ENCODE peak calls at places on chromosomes 5 and 9, in ten cellular contexts. P is mucosa of gallbladder; F is amniotic stem cell; Z is sciatic nerve; V is amygdala; J is pons; Y is activated CD8-positive, alpha-beta memory T cell treated with anti-CD3 and anti-CD28 coated beads for 1 hour; M is breast epithelium; C is cardiac septum; K is AG20443. G is an unnamed sample.

GRCh38 chr5:95113489-95113888 is 171.4 kb downstream of the MCTP1 start:
- DNase-seq in P (no peak), F (peak; percentile 27), Z (no peak), V (no peak), J (no peak), Y (no peak), M (no peak), C (no peak), K (no peak), G (no peak)

GRCh38 chr5:95857185-95857945 is 34.8 kb upstream of the GLRX start:
- DNase-seq in P (peak; percentile 83), F (no peak), Z (peak; percentile 76), V (peak; percentile 23), J (no peak), Y (no peak), M (peak; percentile 65), C (no peak), K (no peak), G (peak; percentile 81)

GRCh38 chr5:50968296-50969206 is 302.1 kb downstream of the PARP8 start:
- DNase-seq in P (no peak), F (no peak), Z (no peak), V (no peak), J (no peak), Y (no peak), M (no peak), C (no peak), K (no peak), G (no peak)

GRCh38 chr9:114149181-114149580 is 6.2 kb upstream of the COL27A1 start:
- DNase-seq in P (no peak), F (no peak), Z (no peak), V (no peak), J (no peak), Y (no peak), M (no peak), C (no peak), K (no peak), G (no peak)

GRCh38 chr5:52077941-52078825 is 694.9 kb downstream of the ISL1 start:
- DNase-seq in P (no peak), F (no peak), Z (no peak), V (no peak), J (peak; percentile 15), Y (no peak), M (no peak), C (no peak), K (no peak), G (no peak)

GRCh38 chr5:64330728-64331231 is 165.1 kb downstream of the RNF180 start:
- DNase-seq in P (no peak), F (no peak), Z (no peak), V (no peak), J (no peak), Y (no peak), M (no peak), C (peak; percentile 77), K (no peak), G (peak; percentile 22)

GRCh38 chr5:139342423-139342723 is 719 bp downstream of the PAIP2 start:
- DNase-seq in P (no peak), F (no peak), Z (no peak), V (no peak), J (no peak), Y (peak; percentile 54), M (no peak), C (no peak), K (no peak), G (no peak)

GRCh38 chr9:30172206-30172605 is 2212.2 kb upstream of the ACO1 start:
- DNase-seq in P (no peak), F (no peak), Z (no peak), V (no peak), J (no peak), Y (no peak), M (no peak), C (no peak), K (no peak), G (no peak)

GRCh38 chr5:141779642-141780041 is 97.6 kb upstream of the ARAP3 start:
- DNase-seq in P (no peak), F (no peak), Z (peak; percentile 65), V (no peak), J (no peak), Y (no peak), M (peak; percentile 18), C (no peak), K (no peak), G (no peak)

GRCh38 chr5:175870820-175871447 is 444 bp upstream of the CPLX2 start:
- DNase-seq in P (no peak), F (no peak), Z (no peak), V (no peak), J (no peak), Y (no peak), M (no peak), C (no peak), K (no peak), G (no peak)

GRCh38 chr9:84736076-84736475 is 66.5 kb downstream of the NTRK2 start:
- DNase-seq in P (no peak), F (no peak), Z (no peak), V (no peak), J (no peak), Y (no peak), M (no peak), C (no peak), K (no peak), G (no peak)

GRCh38 chr5:127320032-127320945 is 29.7 kb downstream of the MEGF10 start:
- DNase-seq in P (no peak), F (no peak), Z (no peak), V (no peak), J (peak; percentile 60), Y (no peak), M (no peak), C (no peak), K (no peak), G (no peak)

GRCh38 chr5:157574456-157575095 is 999 bp downstream of the ADAM19 start:
- DNase-seq in P (no peak), F (no peak), Z (no peak), V (no peak), J (no peak), Y (no peak), M (no peak), C (no peak), K (peak; percentile 35), G (no peak)

GRCh38 chr9:127833555-127833954 is 20.9 kb downstream of the ENG start:
- DNase-seq in P (no peak), F (no peak), Z (no peak), V (no peak), J (no peak), Y (no peak), M (no peak), C (no peak), K (peak; percentile 73), G (no peak)

GRCh38 chr5:101943784-101944183 is 352.3 kb downstream of the SLCO4C1 start:
- DNase-seq in P (no peak), F (no peak), Z (no peak), V (no peak), J (no peak), Y (no peak), M (no peak), C (no peak), K (no peak), G (no peak)

GRCh38 chr5:163565492-163565891 is 60.1 kb downstream of the MAT2B start:
- DNase-seq in P (no peak), F (no peak), Z (no peak), V (no peak), J (no peak), Y (no peak), M (no peak), C (no peak), K (peak; percentile 15), G (no peak)

GRCh38 chr5:68229416-68229815 is 13.9 kb downstream of the PIK3R1 start:
- DNase-seq in P (no peak), F (no peak), Z (no peak), V (no peak), J (no peak), Y (no peak), M (no peak), C (no peak), K (no peak), G (no peak)

GRCh38 chr5:174378116-174378874 is 332.8 kb downstream of the NSG2 start:
- DNase-seq in P (no peak), F (no peak), Z (no peak), V (no peak), J (no peak), Y (no peak), M (no peak), C (no peak), K (no peak), G (no peak)

GRCh38 chr5:7794301-7794700 is 56.6 kb downstream of the CFAP90 start:
- DNase-seq in P (no peak), F (no peak), Z (no peak), V (no peak), J (peak; percentile 36), Y (no peak), M (no peak), C (no peak), K (no peak), G (no peak)

GRCh38 chr5:103842936-103843335 is 280.3 kb upstream of the NUDT12 start:
- DNase-seq in P (no peak), F (no peak), Z (no peak), V (no peak), J (no peak), Y (no peak), M (no peak), C (no peak), K (no peak), G (no peak)

GRCh38 chr5:179766021-179766725 is 27.6 kb upstream of the LTC4S start:
- DNase-seq in P (no peak), F (no peak), Z (no peak), V (no peak), J (no peak), Y (no peak), M (no peak), C (no peak), K (peak; percentile 25), G (peak; percentile 70)

GRCh38 chr9:96482471-96482870 is 32.5 kb downstream of the HABP4 start:
- DNase-seq in P (no peak), F (no peak), Z (no peak), V (no peak), J (no peak), Y (no peak), M (no peak), C (no peak), K (no peak), G (no peak)

GRCh38 chr9:115672477-115673316 is 480.9 kb upstream of the PAPPA start:
- DNase-seq in P (no peak), F (peak; percentile 85), Z (no peak), V (no peak), J (no peak), Y (no peak), M (no peak), C (no peak), K (peak; percentile 84), G (no peak)

GRCh38 chr9:136093995-136094881 is 851 bp downstream of the NACC2 start:
- DNase-seq in P (peak; percentile 66), F (no peak), Z (peak; percentile 86), V (peak; percentile 32), J (no peak), Y (no peak), M (peak; percentile 71), C (peak; percentile 89), K (peak; percentile 82), G (peak; percentile 81)

GRCh38 chr5:58872670-58873273 is 289.9 kb downstream of the RAB3C start:
- DNase-seq in P (no peak), F (no peak), Z (no peak), V (no peak), J (no peak), Y (no peak), M (no peak), C (no peak), K (no peak), G (no peak)

GRCh38 chr9:105678163-105678562 is 15.9 kb downstream of the TAL2 start:
- DNase-seq in P (no peak), F (no peak), Z (no peak), V (no peak), J (no peak), Y (no peak), M (no peak), C (no peak), K (no peak), G (no peak)

GRCh38 chr9:77981332-77981731 is 50.3 kb downstream of the GNAQ start:
- DNase-seq in P (peak; percentile 82), F (peak; percentile 29), Z (no peak), V (no peak), J (peak; percentile 66), Y (no peak), M (no peak), C (peak; percentile 81), K (peak; percentile 22), G (peak; percentile 62)

GRCh38 chr5:79511945-79512493 is 1.9 kb downstream of the HOMER1 start:
- DNase-seq in P (no peak), F (no peak), Z (no peak), V (no peak), J (no peak), Y (no peak), M (no peak), C (no peak), K (no peak), G (no peak)

G was measured in upper lobe of left lung.